ENCODE peak calls at places on chromosome 16, in seven cellular contexts. One of them, this sample, is unnamed.

GRCh38 chr16:86872833-86873232 is 294.5 kb downstream of the FOXL1 start:
- DNase-seq in upper lobe of right lung: no peak
- DNase-seq in natural killer cell: no peak
- DNase-seq in CD8-positive, alpha-beta T cell: no peak
- DNase-seq in fibroblast of mammary gland: no peak
- DNase-seq in heart right ventricle: no peak
- DNase-seq in glutamatergic neuron: no peak
- DNase-seq in this sample: no peak

GRCh38 chr16:30053376-30054015 is 12.1 kb upstream of the ALDOA start:
- DNase-seq in upper lobe of right lung: no peak
- DNase-seq in natural killer cell: no peak
- DNase-seq in CD8-positive, alpha-beta T cell: no peak
- DNase-seq in fibroblast of mammary gland: no peak
- DNase-seq in heart right ventricle: no peak
- DNase-seq in glutamatergic neuron: no peak
- DNase-seq in this sample: no peak

GRCh38 chr16:4377573-4378146 is 6.0 kb downstream of the VASN start:
- DNase-seq in upper lobe of right lung: no peak
- DNase-seq in natural killer cell: no peak
- DNase-seq in CD8-positive, alpha-beta T cell: no peak
- DNase-seq in fibroblast of mammary gland: no peak
- DNase-seq in heart right ventricle: peak
- DNase-seq in glutamatergic neuron: no peak
- DNase-seq in this sample: no peak

GRCh38 chr16:53946745-53947386 is 242.9 kb downstream of the FTO start:
- DNase-seq in upper lobe of right lung: no peak
- DNase-seq in natural killer cell: no peak
- DNase-seq in CD8-positive, alpha-beta T cell: no peak
- DNase-seq in fibroblast of mammary gland: no peak
- DNase-seq in heart right ventricle: no peak
- DNase-seq in glutamatergic neuron: no peak
- DNase-seq in this sample: no peak

GRCh38 chr16:81136331-81137011 is 40.3 kb upstream of the GCSH start:
- DNase-seq in upper lobe of right lung: no peak
- DNase-seq in natural killer cell: no peak
- DNase-seq in CD8-positive, alpha-beta T cell: no peak
- DNase-seq in fibroblast of mammary gland: no peak
- DNase-seq in heart right ventricle: no peak
- DNase-seq in glutamatergic neuron: no peak
- DNase-seq in this sample: no peak

GRCh38 chr16:68384293-68385255 is 63.7 kb downstream of the SMPD3 start:
- DNase-seq in upper lobe of right lung: no peak
- DNase-seq in natural killer cell: no peak
- DNase-seq in CD8-positive, alpha-beta T cell: no peak
- DNase-seq in fibroblast of mammary gland: no peak
- DNase-seq in heart right ventricle: no peak
- DNase-seq in glutamatergic neuron: peak
- DNase-seq in this sample: no peak

GRCh38 chr16:68665501-68665900 is 20.4 kb downstream of the CDH3 start:
- DNase-seq in upper lobe of right lung: no peak
- DNase-seq in natural killer cell: no peak
- DNase-seq in CD8-positive, alpha-beta T cell: no peak
- DNase-seq in fibroblast of mammary gland: no peak
- DNase-seq in heart right ventricle: no peak
- DNase-seq in glutamatergic neuron: no peak
- DNase-seq in this sample: no peak

GRCh38 chr16:16062023-16062932 is 112.9 kb downstream of the ABCC1 start:
- DNase-seq in upper lobe of right lung: no peak
- DNase-seq in natural killer cell: no peak
- DNase-seq in CD8-positive, alpha-beta T cell: no peak
- DNase-seq in fibroblast of mammary gland: no peak
- DNase-seq in heart right ventricle: no peak
- DNase-seq in glutamatergic neuron: no peak
- DNase-seq in this sample: peak

GRCh38 chr16:69851491-69852240 is 89.5 kb downstream of the WWP2 start:
- DNase-seq in upper lobe of right lung: no peak
- DNase-seq in natural killer cell: no peak
- DNase-seq in CD8-positive, alpha-beta T cell: no peak
- DNase-seq in fibroblast of mammary gland: peak
- DNase-seq in heart right ventricle: no peak
- DNase-seq in glutamatergic neuron: no peak
- DNase-seq in this sample: no peak

GRCh38 chr16:25751230-25751629 is 59.5 kb downstream of the HS3ST4 start:
- DNase-seq in upper lobe of right lung: no peak
- DNase-seq in natural killer cell: no peak
- DNase-seq in CD8-positive, alpha-beta T cell: no peak
- DNase-seq in fibroblast of mammary gland: no peak
- DNase-seq in heart right ventricle: no peak
- DNase-seq in glutamatergic neuron: no peak
- DNase-seq in this sample: no peak

GRCh38 chr16:70788668-70789161 is 12.2 kb downstream of the VAC14 start:
- DNase-seq in upper lobe of right lung: no peak
- DNase-seq in natural killer cell: no peak
- DNase-seq in CD8-positive, alpha-beta T cell: no peak
- DNase-seq in fibroblast of mammary gland: peak
- DNase-seq in heart right ventricle: no peak
- DNase-seq in glutamatergic neuron: no peak
- DNase-seq in this sample: no peak

GRCh38 chr16:9311303-9311954 is 220.0 kb downstream of the HAPSTR1 start:
- DNase-seq in upper lobe of right lung: no peak
- DNase-seq in natural killer cell: no peak
- DNase-seq in CD8-positive, alpha-beta T cell: no peak
- DNase-seq in fibroblast of mammary gland: no peak
- DNase-seq in heart right ventricle: no peak
- DNase-seq in glutamatergic neuron: peak
- DNase-seq in this sample: no peak

GRCh38 chr16:49048557-49048956 is 233.1 kb downstream of the CBLN1 start:
- DNase-seq in upper lobe of right lung: no peak
- DNase-seq in natural killer cell: no peak
- DNase-seq in CD8-positive, alpha-beta T cell: no peak
- DNase-seq in fibroblast of mammary gland: no peak
- DNase-seq in heart right ventricle: no peak
- DNase-seq in glutamatergic neuron: no peak
- DNase-seq in this sample: no peak

GRCh38 chr16:48420437-48420836 is 35.2 kb upstream of the SIAH1 start:
- DNase-seq in upper lobe of right lung: no peak
- DNase-seq in natural killer cell: no peak
- DNase-seq in CD8-positive, alpha-beta T cell: no peak
- DNase-seq in fibroblast of mammary gland: no peak
- DNase-seq in heart right ventricle: no peak
- DNase-seq in glutamatergic neuron: no peak
- DNase-seq in this sample: no peak

GRCh38 chr16:88839026-88839529 is 17.7 kb downstream of the GALNS start:
- DNase-seq in upper lobe of right lung: no peak
- DNase-seq in natural killer cell: no peak
- DNase-seq in CD8-positive, alpha-beta T cell: no peak
- DNase-seq in fibroblast of mammary gland: no peak
- DNase-seq in heart right ventricle: no peak
- DNase-seq in glutamatergic neuron: no peak
- DNase-seq in this sample: no peak
- TF ChIP-seq CTCF in upper lobe of right lung: no peak
- TF ChIP-seq CTCF in natural killer cell: no peak
- TF ChIP-seq CTCF in CD8-positive, alpha-beta T cell: no peak
- TF ChIP-seq CTCF in fibroblast of mammary gland: no peak
- TF ChIP-seq CTCF in heart right ventricle: no peak
- TF ChIP-seq CTCF in glutamatergic neuron: no peak
- TF ChIP-seq CTCF in this sample: peak

DNA sequence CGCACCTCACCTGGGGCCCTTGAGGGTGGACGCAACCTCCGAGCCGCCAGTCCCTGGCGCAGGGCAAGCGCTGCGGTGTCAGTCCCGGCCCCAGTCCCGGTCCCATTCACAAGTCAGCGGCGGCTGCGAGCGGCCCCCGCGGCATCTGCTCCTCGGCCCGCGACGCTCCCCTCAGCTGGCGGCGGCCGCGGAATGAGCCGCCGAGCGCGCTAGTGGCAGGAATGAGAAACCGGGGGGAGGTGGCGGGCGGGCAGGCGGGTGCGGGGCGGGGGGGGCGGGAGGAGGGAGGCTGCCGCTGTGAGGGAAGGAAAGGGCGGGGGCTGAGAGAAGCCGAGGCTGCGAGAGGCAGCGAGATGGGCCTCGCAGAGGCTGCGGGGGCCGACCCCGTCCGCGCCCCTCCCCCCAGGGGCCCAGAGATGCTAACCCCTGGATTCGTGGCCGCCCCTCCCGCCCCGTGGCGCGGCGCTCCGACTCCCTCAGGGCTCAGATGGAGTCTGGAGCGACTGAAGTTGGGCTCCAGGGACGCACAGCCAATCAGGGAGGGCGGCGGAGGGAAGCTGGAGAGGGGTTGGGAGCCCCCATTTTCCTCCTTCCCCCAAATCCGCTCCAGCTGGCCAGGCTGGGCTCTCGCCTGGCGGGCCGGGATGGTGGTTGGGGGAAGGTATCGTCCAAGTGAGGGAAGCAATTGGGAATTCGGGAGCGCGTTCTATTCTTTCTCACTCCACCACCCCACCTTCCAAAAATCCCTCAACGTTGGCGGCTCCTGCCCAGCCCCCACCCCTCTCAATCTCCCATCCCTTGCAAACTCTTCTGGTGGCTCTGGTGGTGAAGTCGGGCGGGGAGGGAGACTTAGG is at the start of gene CDH11:
- DNase-seq in upper lobe of right lung: peak
- DNase-seq in natural killer cell: no peak
- DNase-seq in CD8-positive, alpha-beta T cell: no peak
- DNase-seq in fibroblast of mammary gland: peak
- DNase-seq in heart right ventricle: peak
- DNase-seq in glutamatergic neuron: peak
- DNase-seq in this sample: peak
- TF ChIP-seq CTCF in upper lobe of right lung: peak
- TF ChIP-seq CTCF in natural killer cell: no peak
- TF ChIP-seq CTCF in CD8-positive, alpha-beta T cell: no peak
- TF ChIP-seq CTCF in fibroblast of mammary gland: no peak
- TF ChIP-seq CTCF in heart right ventricle: peak
- TF ChIP-seq CTCF in glutamatergic neuron: no peak
- TF ChIP-seq CTCF in this sample: peak

GRCh38 chr16:67264277-67264676 is 15.1 kb upstream of the PLEKHG4 start:
- DNase-seq in upper lobe of right lung: peak
- DNase-seq in natural killer cell: no peak
- DNase-seq in CD8-positive, alpha-beta T cell: no peak
- DNase-seq in fibroblast of mammary gland: no peak
- DNase-seq in heart right ventricle: no peak
- DNase-seq in glutamatergic neuron: no peak
- DNase-seq in this sample: no peak
- TF ChIP-seq CTCF in upper lobe of right lung: no peak
- TF ChIP-seq CTCF in natural killer cell: no peak
- TF ChIP-seq CTCF in CD8-positive, alpha-beta T cell: no peak
- TF ChIP-seq CTCF in fibroblast of mammary gland: no peak
- TF ChIP-seq CTCF in heart right ventricle: no peak
- TF ChIP-seq CTCF in glutamatergic neuron: no peak
- TF ChIP-seq CTCF in this sample: no peak

GRCh38 chr16:89688395-89688794 is 1.9 kb downstream of the CDK10 start:
- DNase-seq in upper lobe of right lung: no peak
- DNase-seq in natural killer cell: no peak
- DNase-seq in CD8-positive, alpha-beta T cell: no peak
- DNase-seq in fibroblast of mammary gland: no peak
- DNase-seq in heart right ventricle: no peak
- DNase-seq in glutamatergic neuron: no peak
- DNase-seq in this sample: no peak

GRCh38 chr16:89689142-89689541 is 2.7 kb downstream of the CDK10 start:
- DNase-seq in upper lobe of right lung: no peak
- DNase-seq in natural killer cell: no peak
- DNase-seq in CD8-positive, alpha-beta T cell: no peak
- DNase-seq in fibroblast of mammary gland: no peak
- DNase-seq in heart right ventricle: no peak
- DNase-seq in glutamatergic neuron: no peak
- DNase-seq in this sample: no peak

GRCh38 chr16:89686520-89687091 is at the start of gene CDK10:
- DNase-seq in upper lobe of right lung: peak
- DNase-seq in natural killer cell: peak
- DNase-seq in CD8-positive, alpha-beta T cell: peak
- DNase-seq in fibroblast of mammary gland: peak
- DNase-seq in heart right ventricle: peak
- DNase-seq in glutamatergic neuron: peak
- DNase-seq in this sample: peak

GRCh38 chr16:89685916-89686315 is 573 bp upstream of the CDK10 start:
- DNase-seq in upper lobe of right lung: no peak
- DNase-seq in natural killer cell: no peak
- DNase-seq in CD8-positive, alpha-beta T cell: no peak
- DNase-seq in fibroblast of mammary gland: no peak
- DNase-seq in heart right ventricle: no peak
- DNase-seq in glutamatergic neuron: no peak
- DNase-seq in this sample: no peak

DNA sequence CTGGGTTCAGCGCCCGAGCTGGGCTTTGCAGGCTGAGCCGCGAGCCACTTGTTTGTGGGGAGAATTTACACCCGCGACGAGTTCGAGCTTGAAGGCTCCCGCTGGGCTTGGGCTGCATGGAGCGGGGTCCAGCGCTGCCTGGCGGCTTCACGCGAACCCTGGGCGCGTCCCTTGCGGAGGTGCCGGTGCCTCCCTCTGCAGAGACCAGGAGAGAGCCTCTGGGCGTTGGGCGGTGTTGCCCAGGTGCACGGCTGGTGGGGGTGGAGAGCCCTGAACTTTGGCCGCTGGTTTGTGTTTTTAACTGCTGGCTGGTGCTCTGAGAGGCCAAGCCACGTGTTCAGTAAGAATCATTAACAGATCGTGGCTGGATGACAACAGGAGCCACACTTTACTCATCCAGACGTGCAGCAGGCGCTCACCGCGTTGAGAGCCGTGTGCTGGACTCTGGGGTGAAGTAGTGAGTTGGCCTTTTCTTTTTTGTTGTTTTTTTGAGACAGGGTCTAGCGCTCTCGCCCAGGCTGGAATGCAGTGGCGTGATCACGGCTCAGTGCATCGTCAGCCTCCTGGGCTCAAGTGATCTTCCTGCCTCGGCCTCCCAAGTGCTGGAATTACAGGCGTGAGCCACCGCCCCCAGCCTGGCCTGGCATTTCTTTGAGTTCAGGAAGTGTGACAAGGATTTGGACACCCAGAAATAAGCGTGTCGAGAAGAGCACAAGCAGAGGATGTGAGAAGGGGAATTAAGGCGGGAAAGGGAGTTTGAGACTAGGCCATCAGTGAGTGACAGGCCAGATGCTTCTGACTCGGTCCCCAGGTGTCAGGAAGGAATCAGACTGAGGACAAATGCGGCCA is 827 bp downstream of the CDK10 start:
- DNase-seq in upper lobe of right lung: no peak
- DNase-seq in natural killer cell: no peak
- DNase-seq in CD8-positive, alpha-beta T cell: no peak
- DNase-seq in fibroblast of mammary gland: peak
- DNase-seq in heart right ventricle: no peak
- DNase-seq in glutamatergic neuron: no peak
- DNase-seq in this sample: no peak
- TF ChIP-seq CTCF in upper lobe of right lung: no peak
- TF ChIP-seq CTCF in natural killer cell: no peak
- TF ChIP-seq CTCF in CD8-positive, alpha-beta T cell: no peak
- TF ChIP-seq CTCF in fibroblast of mammary gland: no peak
- TF ChIP-seq CTCF in heart right ventricle: no peak
- TF ChIP-seq CTCF in glutamatergic neuron: no peak
- TF ChIP-seq CTCF in this sample: no peak

DNA sequence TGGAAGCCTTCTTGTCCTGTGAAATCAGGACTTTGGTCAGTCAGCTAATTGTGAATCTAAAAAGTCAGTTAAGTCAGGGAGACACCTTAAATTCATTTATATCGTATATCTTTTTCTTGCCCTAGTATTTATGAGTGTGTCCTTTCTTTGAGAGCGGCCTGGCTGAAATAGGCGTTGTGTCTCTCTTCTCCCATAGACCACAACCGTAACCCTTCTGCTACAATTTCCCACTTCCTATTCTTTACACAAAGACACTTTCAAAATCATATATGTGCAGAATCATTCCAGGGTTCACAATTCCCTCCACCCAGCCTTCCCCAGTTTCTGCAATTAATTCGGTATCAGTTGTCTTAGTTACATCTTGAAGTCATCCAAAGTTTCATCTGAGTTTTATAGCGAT is 14.0 kb upstream of the COTL1 start:
- DNase-seq in upper lobe of right lung: no peak
- DNase-seq in natural killer cell: no peak
- DNase-seq in CD8-positive, alpha-beta T cell: no peak
- DNase-seq in fibroblast of mammary gland: no peak
- DNase-seq in heart right ventricle: no peak
- DNase-seq in glutamatergic neuron: no peak
- DNase-seq in this sample: no peak
- TF ChIP-seq CTCF in upper lobe of right lung: no peak
- TF ChIP-seq CTCF in natural killer cell: no peak
- TF ChIP-seq CTCF in CD8-positive, alpha-beta T cell: no peak
- TF ChIP-seq CTCF in fibroblast of mammary gland: no peak
- TF ChIP-seq CTCF in heart right ventricle: no peak
- TF ChIP-seq CTCF in glutamatergic neuron: no peak
- TF ChIP-seq CTCF in this sample: no peak

This sample was measured in left ventricle myocardium inferior.